ENCODE peak calls at places on chromosomes 5 and 9, in seven cellular contexts. H is breast epithelium, N is K562, X is SK-N-SH, E is stomach, O is spleen, M is HCT116. F is an unnamed sample.

GRCh38 chr5:142425286-142426065 is 100.7 kb upstream of the SPRY4 start:
- DNase-seq in H (no peak), N (no peak), X (no peak), E (no peak), O (no peak), M (no peak), F (no peak)

GRCh38 chr5:174533771-174534221 is 190.6 kb upstream of the MSX2 start:
- DNase-seq in H (no peak), N (no peak), X (no peak), E (no peak), O (no peak), M (peak; percentile 70), F (no peak)

GRCh38 chr5:39381376-39381775 is 17.1 kb upstream of the C9 start:
- DNase-seq in H (no peak), N (no peak), X (no peak), E (no peak), O (no peak), M (no peak), F (no peak)

GRCh38 chr5:61280766-61281427 is 51.2 kb upstream of the ZSWIM6 start:
- DNase-seq in H (no peak), N (no peak), X (no peak), E (peak; percentile 73), O (no peak), M (no peak), F (no peak)

GRCh38 chr5:60488466-60489130 is 211.4 kb downstream of the DEPDC1B start:
- DNase-seq in H (no peak), N (no peak), X (no peak), E (no peak), O (no peak), M (no peak), F (no peak)

GRCh38 chr5:35236770-35237169 is 6.5 kb upstream of the PRLR start:
- DNase-seq in H (no peak), N (no peak), X (no peak), E (no peak), O (no peak), M (no peak), F (no peak)

GRCh38 chr5:81768960-81769452 is 18.1 kb upstream of the SSBP2 start:
- DNase-seq in H (no peak), N (no peak), X (no peak), E (no peak), O (no peak), M (peak; percentile 35), F (no peak)

GRCh38 chr9:36093384-36093783 is 43.1 kb upstream of the GLIPR2 start:
- DNase-seq in H (no peak), N (no peak), X (no peak), E (no peak), O (no peak), M (no peak), F (no peak)

GRCh38 chr9:33230756-33231691 is 8.9 kb upstream of the SPINK4 start:
- DNase-seq in H (no peak), N (no peak), X (no peak), E (no peak), O (no peak), M (no peak), F (no peak)

GRCh38 chr9:70073193-70073592 is 29.5 kb downstream of the MAMDC2 start:
- DNase-seq in H (no peak), N (no peak), X (no peak), E (no peak), O (no peak), M (no peak), F (no peak)

GRCh38 chr5:132883261-132883834 is 9.9 kb downstream of the LEAP2 start:
- DNase-seq in H (peak; percentile 39), N (peak; percentile 45), X (peak; percentile 53), E (peak; percentile 55), O (no peak), M (peak; percentile 52), F (no peak)

GRCh38 chr5:86716121-86716520 is 98.4 kb downstream of the COX7C start:
- DNase-seq in H (no peak), N (no peak), X (no peak), E (no peak), O (no peak), M (no peak), F (no peak)

GRCh38 chr9:115114541-115114940 is 3.4 kb downstream of the TNC start:
- DNase-seq in H (no peak), N (no peak), X (no peak), E (no peak), O (no peak), M (no peak), F (no peak)

GRCh38 chr5:40991168-40991980 is 79.8 kb downstream of the MROH2B start:
- DNase-seq in H (peak; percentile 49), N (no peak), X (no peak), E (peak; percentile 52), O (no peak), M (no peak), F (peak; percentile 90)

GRCh38 chr5:39428639-39429038 is 3.9 kb upstream of the DAB2 start:
- DNase-seq in H (no peak), N (no peak), X (no peak), E (no peak), O (no peak), M (no peak), F (no peak)

GRCh38 chr5:1793301-1793740 is 6.3 kb downstream of the MRPL36 start:
- DNase-seq in H (no peak), N (no peak), X (no peak), E (no peak), O (peak; percentile 72), M (no peak), F (no peak)

GRCh38 chr5:4674176-4674575 is 466.0 kb upstream of the ADAMTS16 start:
- DNase-seq in H (no peak), N (no peak), X (no peak), E (no peak), O (no peak), M (no peak), F (no peak)

GRCh38 chr9:4491621-4491975 is 1.3 kb downstream of the SLC1A1 start:
- DNase-seq in H (no peak), N (no peak), X (no peak), E (peak; percentile 31), O (no peak), M (no peak), F (no peak)

GRCh38 chr9:106869028-106869427 is 6.1 kb downstream of the ZNF462 start:
- DNase-seq in H (no peak), N (no peak), X (no peak), E (no peak), O (no peak), M (no peak), F (no peak)

GRCh38 chr5:115461093-115461492 is 83.5 kb downstream of the FEM1C start:
- DNase-seq in H (no peak), N (no peak), X (no peak), E (no peak), O (no peak), M (peak; percentile 4), F (no peak)

GRCh38 chr5:149132474-149132873 is 8.8 kb upstream of the ABLIM3 start:
- DNase-seq in H (no peak), N (no peak), X (no peak), E (no peak), O (no peak), M (no peak), F (no peak)
- H3K36me3 ChIP-seq in H (no peaks in the 10 kb centered on the region), N (no peaks in the 10 kb centered on the region), X (no peaks in the 10 kb centered on the region), E (no peaks in the 10 kb centered on the region), O (no peaks in the 10 kb centered on the region), M (no peaks in the 10 kb centered on the region), F (no peaks in the 10 kb centered on the region)

GRCh38 chr5:135373747-135374515 is 25.1 kb downstream of the MACROH2A1 start:
- DNase-seq in H (no peak), N (no peak), X (no peak), E (no peak), O (peak; percentile 29), M (no peak), F (no peak)

GRCh38 chr5:135375040-135375439 is 24.0 kb downstream of the MACROH2A1 start:
- DNase-seq in H (no peak), N (no peak), X (no peak), E (no peak), O (peak; percentile 25), M (no peak), F (no peak)

GRCh38 chr5:135372654-135373381 is 26.2 kb downstream of the MACROH2A1 start:
- DNase-seq in H (no peak), N (no peak), X (no peak), E (no peak), O (peak; percentile 42), M (no peak), F (no peak)

GRCh38 chr5:135369952-135370351 is 29.1 kb downstream of the MACROH2A1 start:
- DNase-seq in H (no peak), N (no peak), X (no peak), E (no peak), O (peak; percentile 44), M (no peak), F (no peak)

DNA sequence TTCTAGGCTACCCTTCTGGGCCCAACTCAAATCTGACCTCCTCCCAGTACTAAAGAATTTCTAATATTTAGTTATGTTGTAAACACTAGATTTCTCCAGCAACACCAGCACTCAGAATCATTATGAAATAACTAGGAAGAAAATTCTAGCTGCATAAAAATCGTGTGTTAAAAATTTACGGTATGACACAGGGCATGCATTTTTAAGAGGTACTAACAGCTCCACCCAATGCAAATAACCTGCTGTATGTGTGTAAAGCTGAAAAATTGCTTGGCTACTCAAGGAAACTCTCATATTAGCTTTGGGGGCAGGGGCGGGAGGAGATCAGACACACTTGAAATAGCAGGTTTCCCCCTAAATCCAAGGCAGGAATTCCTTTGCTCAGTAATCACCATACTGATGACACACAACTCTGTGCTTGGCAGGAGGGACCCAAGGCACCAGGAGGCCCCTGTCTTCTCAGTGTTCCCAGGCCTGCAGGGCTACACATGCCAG is 27.2 kb downstream of the MACROH2A1 start:
- DNase-seq in H (no peak), N (no peak), X (no peak), E (no peak), O (no peak), M (no peak), F (no peak)
- TF ChIP-seq POLR2AphosphoS5 in H (no peak), N (no peak), X (no peak), E (no peak), O (no peak), M (no peak), F (no peak)

GRCh38 chr5:10490927-10491672 is 49.4 kb downstream of the ROPN1L start:
- DNase-seq in H (no peak), N (no peak), X (no peak), E (no peak), O (peak; percentile 40), M (no peak), F (no peak)
- H3K36me3 ChIP-seq in H (no peaks in the 10 kb centered on the region), N (no peaks in the 10 kb centered on the region), X (no peaks in the 10 kb centered on the region), E (no peaks in the 10 kb centered on the region), O (no peaks in the 10 kb centered on the region), M (no peaks in the 10 kb centered on the region), F (no peaks in the 10 kb centered on the region)

GRCh38 chr9:21144620-21145019 is 3.0 kb upstream of the IFNW1 start:
- DNase-seq in H (no peak), N (no peak), X (no peak), E (no peak), O (no peak), M (no peak), F (no peak)
- TF ChIP-seq POLR2AphosphoS5 in H (no peak), N (no peak), X (no peak), E (no peak), O (no peak), M (no peak), F (no peak)

DNA sequence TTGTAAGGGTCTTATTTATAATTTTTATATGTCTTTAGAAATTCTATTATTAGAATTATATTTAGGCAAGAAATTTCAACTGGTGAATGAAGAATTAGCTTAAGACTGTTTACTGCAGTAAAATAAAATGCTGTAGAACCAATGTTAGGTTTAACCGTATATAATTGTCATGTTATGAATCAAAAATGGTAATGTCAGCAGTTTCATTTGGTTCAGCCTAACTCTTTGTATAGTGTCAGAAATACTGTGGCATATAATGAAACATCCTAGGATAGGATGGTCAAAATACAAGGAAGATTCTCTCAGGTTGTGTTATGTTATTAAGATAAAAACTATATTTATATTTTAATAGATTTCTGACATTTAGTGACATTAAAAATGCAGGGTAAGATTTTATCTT is 64.4 kb upstream of the EIF4EBP3 start:
- DNase-seq in H (no peak), N (no peak), X (no peak), E (no peak), O (no peak), M (no peak), F (no peak)
- H3K36me3 ChIP-seq in H (peaks cover 11% of the 10 kb centered on the region), N (peaks cover 61% of the 10 kb centered on the region), X (peaks cover 47% of the 10 kb centered on the region), E (peaks cover 63% of the 10 kb centered on the region), O (peaks cover 47% of the 10 kb centered on the region), M (peaks cover 9% of the 10 kb centered on the region), F (no peaks in the 10 kb centered on the region)